ENCODE peak calls at places on chromosomes 13 and 19, in five cellular contexts. One of them, this sample, is unnamed.

GRCh38 chr13:24680258-24680920 is at the start of gene ATP12A:
- DNase-seq in heart left ventricle: no peak
- DNase-seq in ovary: no peak
- DNase-seq in adrenal gland: no peak
- DNase-seq in stomach: peak; percentile 35
- DNase-seq in this sample: peak; percentile 84

GRCh38 chr19:13008926-13009787 is 13.9 kb downstream of the NFIX start:
- DNase-seq in ovary: no peak
- DNase-seq in adrenal gland: no peak
- DNase-seq in stomach: no peak
- DNase-seq in heart left ventricle: no peak
- DNase-seq in this sample: no peak

GRCh38 chr13:97068146-97068545 is 73.9 kb upstream of the OXGR1 start:
- DNase-seq in stomach: no peak
- DNase-seq in adrenal gland: no peak
- DNase-seq in heart left ventricle: no peak
- DNase-seq in ovary: no peak
- DNase-seq in this sample: no peak

GRCh38 chr19:7292950-7293794 is 1.0 kb downstream of the INSR start:
- DNase-seq in adrenal gland: peak; percentile 83
- DNase-seq in heart left ventricle: peak; percentile 46
- DNase-seq in stomach: peak; percentile 41
- DNase-seq in ovary: peak; percentile 81
- DNase-seq in this sample: no peak

GRCh38 chr19:18326772-18327171 is 3.9 kb upstream of the LSM4 start:
- DNase-seq in ovary: no peak
- DNase-seq in adrenal gland: no peak
- DNase-seq in stomach: no peak
- DNase-seq in heart left ventricle: no peak
- DNase-seq in this sample: no peak

GRCh38 chr19:30799854-30800755 is 427.9 kb downstream of the ZNF536 start:
- DNase-seq in adrenal gland: peak; percentile 62
- DNase-seq in ovary: peak; percentile 63
- DNase-seq in stomach: peak; percentile 28
- DNase-seq in heart left ventricle: peak; percentile 49
- DNase-seq in this sample: peak; percentile 86

GRCh38 chr19:50292216-50292827 is 36.9 kb downstream of the KCNC3 start:
- DNase-seq in adrenal gland: no peak
- DNase-seq in stomach: no peak
- DNase-seq in heart left ventricle: no peak
- DNase-seq in ovary: no peak
- DNase-seq in this sample: no peak

GRCh38 chr13:62280590-62280989 is 864.9 kb upstream of the PCDH20 start:
- DNase-seq in ovary: no peak
- DNase-seq in adrenal gland: no peak
- DNase-seq in stomach: no peak
- DNase-seq in heart left ventricle: no peak
- DNase-seq in this sample: no peak

GRCh38 chr13:45297456-45298205 is 43.4 kb downstream of the TPT1 start:
- DNase-seq in stomach: no peak
- DNase-seq in adrenal gland: no peak
- DNase-seq in heart left ventricle: no peak
- DNase-seq in ovary: no peak
- DNase-seq in this sample: no peak

GRCh38 chr13:32905864-32906180 is 110.4 kb upstream of the KL start:
- DNase-seq in stomach: no peak
- DNase-seq in ovary: peak; percentile 41
- DNase-seq in adrenal gland: peak; percentile 55
- DNase-seq in heart left ventricle: peak; percentile 56
- DNase-seq in this sample: no peak

GRCh38 chr19:10551698-10552301 is 8.1 kb downstream of the ATG4D start:
- DNase-seq in heart left ventricle: no peak
- DNase-seq in stomach: peak; percentile 32
- DNase-seq in ovary: no peak
- DNase-seq in adrenal gland: no peak
- DNase-seq in this sample: no peak

GRCh38 chr19:15218501-15218900 is 13.7 kb downstream of the EPHX3 start:
- DNase-seq in stomach: no peak
- DNase-seq in ovary: no peak
- DNase-seq in adrenal gland: no peak
- DNase-seq in heart left ventricle: no peak
- DNase-seq in this sample: no peak

GRCh38 chr13:52463526-52463925 is 8.2 kb downstream of the CKAP2 start:
- DNase-seq in ovary: no peak
- DNase-seq in adrenal gland: no peak
- DNase-seq in heart left ventricle: no peak
- DNase-seq in stomach: no peak
- DNase-seq in this sample: no peak

GRCh38 chr13:106499905-106500304 is 35.6 kb downstream of the EFNB2 start:
- DNase-seq in stomach: no peak
- DNase-seq in adrenal gland: no peak
- DNase-seq in ovary: no peak
- DNase-seq in heart left ventricle: no peak
- DNase-seq in this sample: no peak

GRCh38 chr13:67048084-67048792 is 181.9 kb downstream of the PCDH9 start:
- DNase-seq in adrenal gland: no peak
- DNase-seq in heart left ventricle: no peak
- DNase-seq in stomach: no peak
- DNase-seq in ovary: no peak
- DNase-seq in this sample: no peak

GRCh38 chr13:32316030-32316344 is 679 bp downstream of the BRCA2 start:
- DNase-seq in heart left ventricle: no peak
- DNase-seq in ovary: no peak
- DNase-seq in stomach: peak; percentile 38
- DNase-seq in adrenal gland: no peak
- DNase-seq in this sample: no peak

GRCh38 chr19:17075860-17076538 is 422 bp downstream of the MYO9B start:
- DNase-seq in ovary: no peak
- DNase-seq in stomach: peak; percentile 37
- DNase-seq in adrenal gland: peak; percentile 76
- DNase-seq in heart left ventricle: peak; percentile 45
- DNase-seq in this sample: peak; percentile 35

GRCh38 chr19:40236366-40236765 is 9.9 kb upstream of the CCNP start:
- DNase-seq in ovary: no peak
- DNase-seq in stomach: no peak
- DNase-seq in adrenal gland: no peak
- DNase-seq in heart left ventricle: no peak
- DNase-seq in this sample: no peak

GRCh38 chr19:53365899-53366493 is 491 bp downstream of the ZNF525 start:
- DNase-seq in adrenal gland: no peak
- DNase-seq in stomach: no peak
- DNase-seq in ovary: peak; percentile 56
- DNase-seq in heart left ventricle: peak; percentile 27
- DNase-seq in this sample: no peak

GRCh38 chr19:53365134-53365898 is at the start of gene ZNF525:
- DNase-seq in heart left ventricle: peak; percentile 88
- DNase-seq in stomach: peak; percentile 97
- DNase-seq in ovary: peak; percentile 96
- DNase-seq in adrenal gland: peak; percentile 95
- DNase-seq in this sample: peak; percentile 98
- TF ChIP-seq POLR2A in heart left ventricle: peak; percentile 33
- TF ChIP-seq POLR2A in stomach: no peak
- TF ChIP-seq POLR2A in ovary: no peak
- TF ChIP-seq POLR2A in adrenal gland: no peak
- TF ChIP-seq POLR2A in this sample: no peak

GRCh38 chr13:36818483-36819063 is 449 bp upstream of the RFXAP start:
- DNase-seq in heart left ventricle: no peak
- DNase-seq in ovary: no peak
- DNase-seq in stomach: no peak
- DNase-seq in adrenal gland: no peak
- DNase-seq in this sample: no peak

GRCh38 chr13:36813226-36813625 is 5.8 kb upstream of the RFXAP start:
- DNase-seq in heart left ventricle: no peak
- DNase-seq in ovary: no peak
- DNase-seq in adrenal gland: no peak
- DNase-seq in stomach: no peak
- DNase-seq in this sample: no peak

GRCh38 chr13:36817996-36818395 is 1.0 kb upstream of the RFXAP start:
- DNase-seq in heart left ventricle: no peak
- DNase-seq in adrenal gland: no peak
- DNase-seq in ovary: no peak
- DNase-seq in stomach: no peak
- DNase-seq in this sample: no peak

GRCh38 chr13:36814465-36814864 is 4.6 kb upstream of the RFXAP start:
- DNase-seq in adrenal gland: no peak
- DNase-seq in heart left ventricle: no peak
- DNase-seq in stomach: no peak
- DNase-seq in ovary: no peak
- DNase-seq in this sample: no peak

DNA sequence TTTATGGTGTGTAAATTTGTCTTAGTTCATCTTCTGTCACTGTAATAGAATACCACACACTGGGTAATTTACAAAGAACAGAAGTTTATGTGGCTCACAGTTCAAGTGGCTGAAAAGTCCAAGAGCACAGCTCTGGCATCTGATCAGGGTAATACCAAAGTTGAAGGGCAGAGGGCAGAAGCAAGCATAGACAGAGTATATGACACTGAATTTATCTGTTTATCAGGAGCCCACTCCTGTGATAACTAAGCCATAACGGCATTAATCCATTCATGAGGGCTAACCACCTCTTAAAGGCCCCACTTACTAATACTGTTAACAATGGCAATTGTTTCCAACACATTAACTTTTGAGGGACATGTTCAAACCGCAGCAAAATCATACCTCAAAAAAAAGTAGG is 4.0 kb upstream of the RFXAP start:
- DNase-seq in stomach: no peak
- DNase-seq in heart left ventricle: no peak
- DNase-seq in ovary: no peak
- DNase-seq in adrenal gland: no peak
- DNase-seq in this sample: no peak
- TF ChIP-seq CTCF in stomach: no peak
- TF ChIP-seq CTCF in heart left ventricle: no peak
- TF ChIP-seq CTCF in ovary: no peak
- TF ChIP-seq CTCF in adrenal gland: no peak
- TF ChIP-seq CTCF in this sample: no peak

GRCh38 chr19:3837332-3837731 is 31.5 kb downstream of the ZFR2 start:
- DNase-seq in heart left ventricle: no peak
- DNase-seq in stomach: no peak
- DNase-seq in adrenal gland: no peak
- DNase-seq in ovary: no peak
- DNase-seq in this sample: no peak
- TF ChIP-seq POLR2A in heart left ventricle: no peak
- TF ChIP-seq POLR2A in stomach: no peak
- TF ChIP-seq POLR2A in adrenal gland: no peak
- TF ChIP-seq POLR2A in ovary: no peak
- TF ChIP-seq POLR2A in this sample: no peak

GRCh38 chr13:108943842-108944241 is 314.4 kb downstream of the MYO16 start:
- DNase-seq in stomach: no peak
- DNase-seq in adrenal gland: no peak
- DNase-seq in ovary: no peak
- DNase-seq in heart left ventricle: no peak
- DNase-seq in this sample: no peak
- TF ChIP-seq CTCF in stomach: no peak
- TF ChIP-seq CTCF in adrenal gland: no peak
- TF ChIP-seq CTCF in ovary: no peak
- TF ChIP-seq CTCF in heart left ventricle: no peak
- TF ChIP-seq CTCF in this sample: no peak

GRCh38 chr19:44993926-44994537 is 7.2 kb upstream of the RELB start:
- DNase-seq in ovary: no peak
- DNase-seq in adrenal gland: no peak
- DNase-seq in stomach: no peak
- DNase-seq in heart left ventricle: no peak
- DNase-seq in this sample: no peak
- TF ChIP-seq POLR2A in ovary: no peak
- TF ChIP-seq POLR2A in adrenal gland: no peak
- TF ChIP-seq POLR2A in stomach: no peak
- TF ChIP-seq POLR2A in heart left ventricle: no peak
- TF ChIP-seq POLR2A in this sample: no peak

GRCh38 chr13:60261432-60262351 is 98.0 kb upstream of the DIAPH3 start:
- DNase-seq in stomach: no peak
- DNase-seq in ovary: no peak
- DNase-seq in heart left ventricle: no peak
- DNase-seq in adrenal gland: no peak
- DNase-seq in this sample: no peak

GRCh38 chr13:60265566-60265965 is 101.8 kb upstream of the DIAPH3 start:
- DNase-seq in stomach: no peak
- DNase-seq in ovary: no peak
- DNase-seq in heart left ventricle: no peak
- DNase-seq in adrenal gland: no peak
- DNase-seq in this sample: no peak

GRCh38 chr13:60258349-60258748 is 94.6 kb upstream of the DIAPH3 start:
- DNase-seq in ovary: no peak
- DNase-seq in adrenal gland: no peak
- DNase-seq in heart left ventricle: no peak
- DNase-seq in stomach: no peak
- DNase-seq in this sample: no peak

GRCh38 chr13:60260440-60260839 is 96.7 kb upstream of the DIAPH3 start:
- DNase-seq in stomach: no peak
- DNase-seq in heart left ventricle: no peak
- DNase-seq in ovary: no peak
- DNase-seq in adrenal gland: no peak
- DNase-seq in this sample: no peak
- TF ChIP-seq CTCF in stomach: no peak
- TF ChIP-seq CTCF in heart left ventricle: no peak
- TF ChIP-seq CTCF in ovary: no peak
- TF ChIP-seq CTCF in adrenal gland: no peak
- TF ChIP-seq CTCF in this sample: no peak

GRCh38 chr19:53880716-53881481 is 1.1 kb upstream of the PRKCG start:
- DNase-seq in stomach: no peak
- DNase-seq in ovary: no peak
- DNase-seq in heart left ventricle: no peak
- DNase-seq in adrenal gland: no peak
- DNase-seq in this sample: no peak

GRCh38 chr19:53881482-53882390 is at the start of gene PRKCG:
- DNase-seq in heart left ventricle: peak; percentile 43
- DNase-seq in adrenal gland: no peak
- DNase-seq in ovary: peak; percentile 53
- DNase-seq in stomach: peak; percentile 60
- DNase-seq in this sample: no peak

GRCh38 chr19:53877361-53877766 is 4.6 kb upstream of the PRKCG start:
- DNase-seq in stomach: no peak
- DNase-seq in adrenal gland: no peak
- DNase-seq in ovary: no peak
- DNase-seq in heart left ventricle: no peak
- DNase-seq in this sample: no peak

GRCh38 chr19:53878786-53879144 is 3.2 kb upstream of the PRKCG start:
- DNase-seq in heart left ventricle: no peak
- DNase-seq in adrenal gland: no peak
- DNase-seq in stomach: no peak
- DNase-seq in ovary: no peak
- DNase-seq in this sample: no peak

GRCh38 chr19:53879145-53880037 is 2.6 kb upstream of the PRKCG start:
- DNase-seq in adrenal gland: peak; percentile 92
- DNase-seq in ovary: peak; percentile 97
- DNase-seq in stomach: peak; percentile 90
- DNase-seq in heart left ventricle: peak; percentile 95
- DNase-seq in this sample: peak; percentile 98
- TF ChIP-seq POLR2A in adrenal gland: no peak
- TF ChIP-seq POLR2A in ovary: no peak
- TF ChIP-seq POLR2A in stomach: no peak
- TF ChIP-seq POLR2A in heart left ventricle: peak; percentile 44
- TF ChIP-seq POLR2A in this sample: no peak

This sample was measured in lower leg skin.